ENCODE peak calls at places on chromosomes 4 and X, in eight cellular contexts. Y is hippocampal formation; O is fibroblast of mammary gland; H is G401; J is iPS-NIHi11; G is AML-193; E is activated naive CD8-positive, alpha-beta T cell treated with anti-CD3 and anti-CD28 coated beads, Interleukin-2, amount 50 U/mL, for 16 hours; Z is NCI-H526 treated with DMSO at 0.1 percent for 48 hours. K is an unnamed sample.

GRCh38 chr4:120995611-120996010 is 73.1 kb upstream of the PRDM5 start:
- DNase-seq in Y (no peak), O (peak), H (no peak), J (no peak), G (no peak), E (no peak), Z (no peak), K (no peak)

GRCh38 chr4:37882665-37883296 is 8.1 kb upstream of the TBC1D1 start:
- DNase-seq in Y (no peak), O (no peak), H (no peak), J (no peak), G (no peak), E (no peak), Z (no peak), K (no peak)

GRCh38 chrX:84336646-84337045 is 148.6 kb upstream of the RPS6KA6 start:
- DNase-seq in Y (no peak), O (no peak), H (no peak), J (no peak), G (no peak), E (no peak), Z (no peak), K (no peak)

GRCh38 chr4:177461606-177462005 is 19.4 kb upstream of the AGA start:
- DNase-seq in Y (no peak), O (no peak), H (no peak), J (no peak), G (no peak), E (no peak), Z (no peak), K (no peak)

GRCh38 chrX:21166302-21166982 is 207.8 kb upstream of the CNKSR2 start:
- DNase-seq in Y (no peak), O (peak), H (no peak), J (peak), G (no peak), E (no peak), Z (no peak), K (no peak)

GRCh38 chr4:124337874-124338273 is 374.7 kb downstream of the ANKRD50 start:
- DNase-seq in Y (no peak), O (peak), H (no peak), J (no peak), G (no peak), E (no peak), Z (no peak), K (no peak)

GRCh38 chr4:176343286-176343685 is 23.5 kb downstream of the SPCS3 start:
- DNase-seq in Y (no peak), O (no peak), H (no peak), J (no peak), G (no peak), E (no peak), Z (no peak), K (no peak)

GRCh38 chrX:152138388-152138784 is at the start of gene MAGEA10:
- DNase-seq in Y (no peak), O (no peak), H (no peak), J (no peak), G (no peak), E (no peak), Z (no peak), K (no peak)

GRCh38 chrX:133215747-133216146 is 2.4 kb downstream of the TFDP3 start:
- DNase-seq in Y (no peak), O (peak), H (peak), J (peak), G (peak), E (no peak), Z (no peak), K (no peak)

GRCh38 chr4:143337600-143338287 is 1.1 kb downstream of the GAB1 start:
- DNase-seq in Y (peak), O (peak), H (peak), J (no peak), G (no peak), E (no peak), Z (peak), K (peak)

K was measured in amygdala.